ENCODE peak calls at places on chromosome 14, in four cellular contexts. One of them, this sample, is unnamed.

GRCh38 chr14:33406766-33407165 is 468.1 kb downstream of the NPAS3 start:
- DNase-seq in A549: no peak
- DNase-seq in H1: no peak
- DNase-seq in K562: no peak
- DNase-seq in this sample: no peak

GRCh38 chr14:80434574-80435321 is 223.4 kb upstream of the DIO2 start:
- DNase-seq in A549: peak
- DNase-seq in H1: no peak
- DNase-seq in K562: no peak
- DNase-seq in this sample: no peak

GRCh38 chr14:38611928-38612327 is 356.0 kb upstream of the CLEC14A start:
- DNase-seq in A549: no peak
- DNase-seq in H1: no peak
- DNase-seq in K562: no peak
- DNase-seq in this sample: no peak

GRCh38 chr14:85316701-85317100 is 213.2 kb upstream of the FLRT2 start:
- DNase-seq in A549: no peak
- DNase-seq in H1: no peak
- DNase-seq in K562: no peak
- DNase-seq in this sample: no peak

GRCh38 chr14:103742499-103743255 is 27.1 kb downstream of the ZFYVE21 start:
- DNase-seq in A549: no peak
- DNase-seq in H1: no peak
- DNase-seq in K562: no peak
- DNase-seq in this sample: no peak

GRCh38 chr14:64217747-64218146 is 76.4 kb downstream of the ESR2 start:
- DNase-seq in A549: no peak
- DNase-seq in H1: no peak
- DNase-seq in K562: no peak
- DNase-seq in this sample: no peak

GRCh38 chr14:51547260-51547659 is 104.5 kb upstream of the FRMD6 start:
- DNase-seq in A549: peak
- DNase-seq in H1: no peak
- DNase-seq in K562: no peak
- DNase-seq in this sample: no peak

GRCh38 chr14:76305474-76305826 is 70.5 kb upstream of the ESRRB start:
- DNase-seq in A549: no peak
- DNase-seq in H1: peak
- DNase-seq in K562: no peak
- DNase-seq in this sample: no peak

GRCh38 chr14:80973918-80974317 is 18.5 kb downstream of the TSHR start:
- DNase-seq in A549: no peak
- DNase-seq in H1: no peak
- DNase-seq in K562: no peak
- DNase-seq in this sample: no peak

GRCh38 chr14:93619176-93619793 is 169.0 kb downstream of the PRIMA1 start:
- DNase-seq in A549: peak
- DNase-seq in H1: no peak
- DNase-seq in K562: peak
- DNase-seq in this sample: peak

GRCh38 chr14:80208426-80208950 is 2.8 kb downstream of the DIO2 start:
- DNase-seq in A549: peak
- DNase-seq in H1: no peak
- DNase-seq in K562: no peak
- DNase-seq in this sample: no peak

GRCh38 chr14:96582641-96582980 is 80.4 kb downstream of the PAPOLA start:
- DNase-seq in A549: no peak
- DNase-seq in H1: no peak
- DNase-seq in K562: no peak
- DNase-seq in this sample: no peak

GRCh38 chr14:57533214-57533613 is 39.6 kb upstream of the CCDC198 start:
- DNase-seq in A549: peak
- DNase-seq in H1: no peak
- DNase-seq in K562: peak
- DNase-seq in this sample: peak

GRCh38 chr14:63453443-63453936 is 89.7 kb downstream of the PPP2R5E start:
- DNase-seq in A549: no peak
- DNase-seq in H1: no peak
- DNase-seq in K562: peak
- DNase-seq in this sample: no peak

GRCh38 chr14:67666733-67667132 is 7.7 kb downstream of the VTI1B start:
- DNase-seq in A549: no peak
- DNase-seq in H1: no peak
- DNase-seq in K562: no peak
- DNase-seq in this sample: no peak

GRCh38 chr14:61188936-61189808 is 92.0 kb downstream of the TMEM30B start:
- DNase-seq in A549: peak
- DNase-seq in H1: peak
- DNase-seq in K562: peak
- DNase-seq in this sample: peak

GRCh38 chr14:29310757-29311156 is 544.2 kb downstream of the FOXG1 start:
- DNase-seq in A549: no peak
- DNase-seq in H1: no peak
- DNase-seq in K562: no peak
- DNase-seq in this sample: no peak

GRCh38 chr14:23078692-23079116 is 16.2 kb downstream of the ACIN1 start:
- DNase-seq in A549: peak
- DNase-seq in H1: no peak
- DNase-seq in K562: peak
- DNase-seq in this sample: peak

GRCh38 chr14:93036652-93037341 is 78.9 kb downstream of the ITPK1 start:
- DNase-seq in A549: peak
- DNase-seq in H1: no peak
- DNase-seq in K562: no peak
- DNase-seq in this sample: peak

GRCh38 chr14:37545174-37545573 is 49.9 kb downstream of the FOXA1 start:
- DNase-seq in A549: no peak
- DNase-seq in H1: no peak
- DNase-seq in K562: no peak
- DNase-seq in this sample: no peak

GRCh38 chr14:32345311-32345771 is 16.2 kb downstream of the AKAP6 start:
- DNase-seq in A549: peak
- DNase-seq in H1: no peak
- DNase-seq in K562: no peak
- DNase-seq in this sample: no peak

GRCh38 chr14:64549805-64550538 is at the start of gene PPP1R36:
- DNase-seq in A549: no peak
- DNase-seq in H1: peak
- DNase-seq in K562: peak
- DNase-seq in this sample: no peak

GRCh38 chr14:95979339-95980042 is 59.7 kb upstream of the C14orf132 start:
- DNase-seq in A549: no peak
- DNase-seq in H1: peak
- DNase-seq in K562: no peak
- DNase-seq in this sample: no peak

GRCh38 chr14:102202944-102203343 is 63.2 kb downstream of the WDR20 start:
- DNase-seq in A549: no peak
- DNase-seq in H1: no peak
- DNase-seq in K562: no peak
- DNase-seq in this sample: no peak

GRCh38 chr14:102205560-102205959 is 65.9 kb downstream of the WDR20 start:
- DNase-seq in A549: no peak
- DNase-seq in H1: no peak
- DNase-seq in K562: no peak
- DNase-seq in this sample: no peak

GRCh38 chr14:102201369-102201748 is 61.7 kb downstream of the WDR20 start:
- DNase-seq in A549: no peak
- DNase-seq in H1: no peak
- DNase-seq in K562: no peak
- DNase-seq in this sample: no peak

GRCh38 chr14:102201776-102202175 is 62.1 kb downstream of the WDR20 start:
- DNase-seq in A549: no peak
- DNase-seq in H1: no peak
- DNase-seq in K562: no peak
- DNase-seq in this sample: no peak

GRCh38 chr14:102203382-102203781 is 63.7 kb downstream of the WDR20 start:
- DNase-seq in A549: no peak
- DNase-seq in H1: no peak
- DNase-seq in K562: no peak
- DNase-seq in this sample: no peak
- TF ChIP-seq PHF8 in A549: no peak
- TF ChIP-seq PHF8 in H1: no peak
- TF ChIP-seq PHF8 in K562: no peak
- TF ChIP-seq PHF8 in this sample: no peak

GRCh38 chr14:70754989-70755388 is 54.3 kb downstream of the MAP3K9 start:
- DNase-seq in A549: peak
- DNase-seq in H1: no peak
- DNase-seq in K562: no peak
- DNase-seq in this sample: peak
- TF ChIP-seq PHF8 in A549: no peak
- TF ChIP-seq PHF8 in H1: no peak
- TF ChIP-seq PHF8 in K562: no peak
- TF ChIP-seq PHF8 in this sample: no peak

GRCh38 chr14:49907186-49907585 is 14.3 kb downstream of the ARF6 start:
- DNase-seq in A549: no peak
- DNase-seq in H1: no peak
- DNase-seq in K562: no peak
- DNase-seq in this sample: no peak
- TF ChIP-seq PHF8 in A549: no peak
- TF ChIP-seq PHF8 in H1: no peak
- TF ChIP-seq PHF8 in K562: no peak
- TF ChIP-seq PHF8 in this sample: no peak

GRCh38 chr14:56422703-56423213 is 156.8 kb upstream of the TMEM260 start:
- DNase-seq in A549: peak
- DNase-seq in H1: no peak
- DNase-seq in K562: peak
- DNase-seq in this sample: peak
- TF ChIP-seq PHF8 in A549: no peak
- TF ChIP-seq PHF8 in H1: no peak
- TF ChIP-seq PHF8 in K562: no peak
- TF ChIP-seq PHF8 in this sample: no peak

GRCh38 chr14:104799657-104800599 is 973 bp upstream of the ZBTB42 start:
- DNase-seq in A549: no peak
- DNase-seq in H1: peak
- DNase-seq in K562: peak
- DNase-seq in this sample: peak
- TF ChIP-seq PHF8 in A549: no peak
- TF ChIP-seq PHF8 in H1: no peak
- TF ChIP-seq PHF8 in K562: peak
- TF ChIP-seq PHF8 in this sample: no peak

GRCh38 chr14:99875421-99875820 is 82.2 kb downstream of the EML1 start:
- DNase-seq in A549: no peak
- DNase-seq in H1: no peak
- DNase-seq in K562: no peak
- DNase-seq in this sample: no peak
- TF ChIP-seq PHF8 in A549: no peak
- TF ChIP-seq PHF8 in H1: no peak
- TF ChIP-seq PHF8 in K562: no peak
- TF ChIP-seq PHF8 in this sample: no peak

GRCh38 chr14:25032092-25032784 is 17.7 kb downstream of the STXBP6 start:
- DNase-seq in A549: peak
- DNase-seq in H1: no peak
- DNase-seq in K562: peak
- DNase-seq in this sample: peak
- TF ChIP-seq PHF8 in A549: no peak
- TF ChIP-seq PHF8 in H1: no peak
- TF ChIP-seq PHF8 in K562: no peak
- TF ChIP-seq PHF8 in this sample: peak